ENCODE peak calls at places on chromosomes 13 and 19, in five cellular contexts. One of them, this sample, is unnamed.

GRCh38 chr13:27980280-27980998 is 8.1 kb downstream of the URAD start:
- DNase-seq in AG09319: no peak
- DNase-seq in RWPE1: no peak
- DNase-seq in AG04450: no peak
- DNase-seq in stimulated activated CD4-positive, alpha-beta T cell treated with anti-CD3 and anti-CD28 coated beads, Interleukin-15, amount 100 ng/mL, for 1 hour: no peak
- DNase-seq in this sample: no peak

GRCh38 chr13:42803563-42804212 is 22.3 kb downstream of the FAM216B start:
- DNase-seq in AG09319: peak; percentile 51
- DNase-seq in RWPE1: no peak
- DNase-seq in AG04450: no peak
- DNase-seq in stimulated activated CD4-positive, alpha-beta T cell treated with anti-CD3 and anti-CD28 coated beads, Interleukin-15, amount 100 ng/mL, for 1 hour: no peak
- DNase-seq in this sample: no peak

GRCh38 chr13:73336789-73337188 is 278.0 kb downstream of the KLF5 start:
- DNase-seq in AG09319: no peak
- DNase-seq in RWPE1: peak; percentile 26
- DNase-seq in AG04450: no peak
- DNase-seq in stimulated activated CD4-positive, alpha-beta T cell treated with anti-CD3 and anti-CD28 coated beads, Interleukin-15, amount 100 ng/mL, for 1 hour: no peak
- DNase-seq in this sample: no peak

GRCh38 chr13:26460652-26461051 is 96.8 kb upstream of the WASF3 start:
- DNase-seq in AG09319: no peak
- DNase-seq in RWPE1: no peak
- DNase-seq in AG04450: no peak
- DNase-seq in stimulated activated CD4-positive, alpha-beta T cell treated with anti-CD3 and anti-CD28 coated beads, Interleukin-15, amount 100 ng/mL, for 1 hour: no peak
- DNase-seq in this sample: peak; percentile 26

GRCh38 chr19:46753420-46754155 is 7.3 kb upstream of the STRN4 start:
- DNase-seq in AG09319: no peak
- DNase-seq in RWPE1: no peak
- DNase-seq in AG04450: no peak
- DNase-seq in stimulated activated CD4-positive, alpha-beta T cell treated with anti-CD3 and anti-CD28 coated beads, Interleukin-15, amount 100 ng/mL, for 1 hour: peak; percentile 48
- DNase-seq in this sample: no peak

GRCh38 chr13:97934590-97934989 is 18.9 kb upstream of the IPO5 start:
- DNase-seq in AG09319: no peak
- DNase-seq in RWPE1: no peak
- DNase-seq in AG04450: no peak
- DNase-seq in stimulated activated CD4-positive, alpha-beta T cell treated with anti-CD3 and anti-CD28 coated beads, Interleukin-15, amount 100 ng/mL, for 1 hour: no peak
- DNase-seq in this sample: no peak

GRCh38 chr13:94192576-94192975 is 286.9 kb downstream of the DCT start:
- DNase-seq in AG09319: no peak
- DNase-seq in RWPE1: no peak
- DNase-seq in AG04450: no peak
- DNase-seq in stimulated activated CD4-positive, alpha-beta T cell treated with anti-CD3 and anti-CD28 coated beads, Interleukin-15, amount 100 ng/mL, for 1 hour: no peak
- DNase-seq in this sample: no peak

GRCh38 chr13:94154362-94154761 is 325.1 kb downstream of the DCT start:
- DNase-seq in AG09319: peak; percentile 44
- DNase-seq in RWPE1: peak; percentile 10
- DNase-seq in AG04450: no peak
- DNase-seq in stimulated activated CD4-positive, alpha-beta T cell treated with anti-CD3 and anti-CD28 coated beads, Interleukin-15, amount 100 ng/mL, for 1 hour: no peak
- DNase-seq in this sample: no peak

GRCh38 chr13:110961959-110962358 is 47.1 kb upstream of the ANKRD10 start:
- DNase-seq in AG09319: no peak
- DNase-seq in RWPE1: no peak
- DNase-seq in AG04450: no peak
- DNase-seq in stimulated activated CD4-positive, alpha-beta T cell treated with anti-CD3 and anti-CD28 coated beads, Interleukin-15, amount 100 ng/mL, for 1 hour: no peak
- DNase-seq in this sample: no peak

GRCh38 chr19:17303940-17304267 is 679 bp upstream of the ABHD8 start:
- DNase-seq in AG09319: no peak
- DNase-seq in RWPE1: no peak
- DNase-seq in AG04450: no peak
- DNase-seq in stimulated activated CD4-positive, alpha-beta T cell treated with anti-CD3 and anti-CD28 coated beads, Interleukin-15, amount 100 ng/mL, for 1 hour: no peak
- DNase-seq in this sample: no peak

GRCh38 chr13:111326621-111326965 is 6.2 kb downstream of the TEX29 start:
- DNase-seq in AG09319: no peak
- DNase-seq in RWPE1: no peak
- DNase-seq in AG04450: no peak
- DNase-seq in stimulated activated CD4-positive, alpha-beta T cell treated with anti-CD3 and anti-CD28 coated beads, Interleukin-15, amount 100 ng/mL, for 1 hour: no peak
- DNase-seq in this sample: no peak

GRCh38 chr13:51380269-51380668 is 40.8 kb downstream of the SERPINE3 start:
- DNase-seq in AG09319: no peak
- DNase-seq in RWPE1: peak; percentile 31
- DNase-seq in AG04450: no peak
- DNase-seq in stimulated activated CD4-positive, alpha-beta T cell treated with anti-CD3 and anti-CD28 coated beads, Interleukin-15, amount 100 ng/mL, for 1 hour: no peak
- DNase-seq in this sample: no peak

GRCh38 chr13:73998631-73999030 is 135.6 kb downstream of the KLF12 start:
- DNase-seq in AG09319: no peak
- DNase-seq in RWPE1: no peak
- DNase-seq in AG04450: no peak
- DNase-seq in stimulated activated CD4-positive, alpha-beta T cell treated with anti-CD3 and anti-CD28 coated beads, Interleukin-15, amount 100 ng/mL, for 1 hour: no peak
- DNase-seq in this sample: no peak

GRCh38 chr19:38845374-38846024 is 4.3 kb downstream of the HNRNPL start:
- DNase-seq in AG09319: no peak
- DNase-seq in RWPE1: no peak
- DNase-seq in AG04450: no peak
- DNase-seq in stimulated activated CD4-positive, alpha-beta T cell treated with anti-CD3 and anti-CD28 coated beads, Interleukin-15, amount 100 ng/mL, for 1 hour: no peak
- DNase-seq in this sample: no peak

GRCh38 chr13:113298001-113298945 is 1.2 kb downstream of the LAMP1 start:
- DNase-seq in AG09319: no peak
- DNase-seq in RWPE1: no peak
- DNase-seq in AG04450: no peak
- DNase-seq in stimulated activated CD4-positive, alpha-beta T cell treated with anti-CD3 and anti-CD28 coated beads, Interleukin-15, amount 100 ng/mL, for 1 hour: no peak
- DNase-seq in this sample: no peak

GRCh38 chr19:51726049-51726448 is 2.3 kb upstream of the HAS1 start:
- DNase-seq in AG09319: peak; percentile 40
- DNase-seq in RWPE1: peak; percentile 94
- DNase-seq in AG04450: no peak
- DNase-seq in stimulated activated CD4-positive, alpha-beta T cell treated with anti-CD3 and anti-CD28 coated beads, Interleukin-15, amount 100 ng/mL, for 1 hour: no peak
- DNase-seq in this sample: no peak

GRCh38 chr19:43700368-43701015 is 15.4 kb upstream of the IRGC start:
- DNase-seq in AG09319: peak; percentile 39
- DNase-seq in RWPE1: no peak
- DNase-seq in AG04450: peak; percentile 47
- DNase-seq in stimulated activated CD4-positive, alpha-beta T cell treated with anti-CD3 and anti-CD28 coated beads, Interleukin-15, amount 100 ng/mL, for 1 hour: no peak
- DNase-seq in this sample: no peak

GRCh38 chr19:10116085-10116865 is 3.4 kb downstream of the EIF3G start:
- DNase-seq in AG09319: no peak
- DNase-seq in RWPE1: no peak
- DNase-seq in AG04450: no peak
- DNase-seq in stimulated activated CD4-positive, alpha-beta T cell treated with anti-CD3 and anti-CD28 coated beads, Interleukin-15, amount 100 ng/mL, for 1 hour: no peak
- DNase-seq in this sample: no peak

GRCh38 chr19:54415208-54415900 is at the start of gene TTYH1:
- DNase-seq in AG09319: no peak
- DNase-seq in RWPE1: no peak
- DNase-seq in AG04450: no peak
- DNase-seq in stimulated activated CD4-positive, alpha-beta T cell treated with anti-CD3 and anti-CD28 coated beads, Interleukin-15, amount 100 ng/mL, for 1 hour: peak; percentile 33
- DNase-seq in this sample: no peak

GRCh38 chr13:20696073-20696472 is 7.4 kb upstream of the IL17D start:
- DNase-seq in AG09319: no peak
- DNase-seq in RWPE1: no peak
- DNase-seq in AG04450: no peak
- DNase-seq in stimulated activated CD4-positive, alpha-beta T cell treated with anti-CD3 and anti-CD28 coated beads, Interleukin-15, amount 100 ng/mL, for 1 hour: no peak
- DNase-seq in this sample: no peak

GRCh38 chr13:49098771-49099512 is 121.2 kb upstream of the MLNR start:
- DNase-seq in AG09319: no peak
- DNase-seq in RWPE1: no peak
- DNase-seq in AG04450: no peak
- DNase-seq in stimulated activated CD4-positive, alpha-beta T cell treated with anti-CD3 and anti-CD28 coated beads, Interleukin-15, amount 100 ng/mL, for 1 hour: no peak
- DNase-seq in this sample: no peak

GRCh38 chr13:21638319-21639282 is 32.3 kb upstream of the FGF9 start:
- DNase-seq in AG09319: no peak
- DNase-seq in RWPE1: peak; percentile 60
- DNase-seq in AG04450: no peak
- DNase-seq in stimulated activated CD4-positive, alpha-beta T cell treated with anti-CD3 and anti-CD28 coated beads, Interleukin-15, amount 100 ng/mL, for 1 hour: no peak
- DNase-seq in this sample: no peak

GRCh38 chr19:55486971-55487883 is 1.0 kb upstream of the SSC5D start:
- DNase-seq in AG09319: peak; percentile 94
- DNase-seq in RWPE1: peak; percentile 89
- DNase-seq in AG04450: peak; percentile 92
- DNase-seq in stimulated activated CD4-positive, alpha-beta T cell treated with anti-CD3 and anti-CD28 coated beads, Interleukin-15, amount 100 ng/mL, for 1 hour: no peak
- DNase-seq in this sample: no peak

GRCh38 chr13:26759907-26760834 is at the start of gene GPR12:
- DNase-seq in AG09319: no peak
- DNase-seq in RWPE1: no peak
- DNase-seq in AG04450: no peak
- DNase-seq in stimulated activated CD4-positive, alpha-beta T cell treated with anti-CD3 and anti-CD28 coated beads, Interleukin-15, amount 100 ng/mL, for 1 hour: no peak
- DNase-seq in this sample: no peak

GRCh38 chr19:35006342-35006998 is 6.3 kb downstream of the GRAMD1A start:
- DNase-seq in AG09319: no peak
- DNase-seq in RWPE1: no peak
- DNase-seq in AG04450: no peak
- DNase-seq in stimulated activated CD4-positive, alpha-beta T cell treated with anti-CD3 and anti-CD28 coated beads, Interleukin-15, amount 100 ng/mL, for 1 hour: no peak
- DNase-seq in this sample: no peak

GRCh38 chr13:58495668-58496067 is 864.1 kb downstream of the PCDH17 start:
- DNase-seq in AG09319: no peak
- DNase-seq in RWPE1: no peak
- DNase-seq in AG04450: no peak
- DNase-seq in stimulated activated CD4-positive, alpha-beta T cell treated with anti-CD3 and anti-CD28 coated beads, Interleukin-15, amount 100 ng/mL, for 1 hour: no peak
- DNase-seq in this sample: no peak

GRCh38 chr13:111584101-111584500 is 263.7 kb downstream of the TEX29 start:
- DNase-seq in AG09319: no peak
- DNase-seq in RWPE1: peak; percentile 5
- DNase-seq in AG04450: no peak
- DNase-seq in stimulated activated CD4-positive, alpha-beta T cell treated with anti-CD3 and anti-CD28 coated beads, Interleukin-15, amount 100 ng/mL, for 1 hour: no peak
- DNase-seq in this sample: no peak

GRCh38 chr19:46495789-46496099 is at the start of gene PNMA8B:
- DNase-seq in AG09319: no peak
- DNase-seq in RWPE1: peak; percentile 51
- DNase-seq in AG04450: no peak
- DNase-seq in stimulated activated CD4-positive, alpha-beta T cell treated with anti-CD3 and anti-CD28 coated beads, Interleukin-15, amount 100 ng/mL, for 1 hour: no peak
- DNase-seq in this sample: no peak

GRCh38 chr13:102395174-102395573 is 6.7 kb downstream of the FGF14 start:
- DNase-seq in AG09319: no peak
- DNase-seq in RWPE1: no peak
- DNase-seq in AG04450: no peak
- DNase-seq in stimulated activated CD4-positive, alpha-beta T cell treated with anti-CD3 and anti-CD28 coated beads, Interleukin-15, amount 100 ng/mL, for 1 hour: no peak
- DNase-seq in this sample: no peak

GRCh38 chr13:53138369-53139036 is 109.9 kb downstream of the OLFM4 start:
- DNase-seq in AG09319: peak; percentile 37
- DNase-seq in RWPE1: no peak
- DNase-seq in AG04450: no peak
- DNase-seq in stimulated activated CD4-positive, alpha-beta T cell treated with anti-CD3 and anti-CD28 coated beads, Interleukin-15, amount 100 ng/mL, for 1 hour: no peak
- DNase-seq in this sample: no peak

GRCh38 chr13:107866007-107866665 is 349.2 kb downstream of the LIG4 start:
- DNase-seq in AG09319: no peak
- DNase-seq in RWPE1: no peak
- DNase-seq in AG04450: no peak
- DNase-seq in stimulated activated CD4-positive, alpha-beta T cell treated with anti-CD3 and anti-CD28 coated beads, Interleukin-15, amount 100 ng/mL, for 1 hour: no peak
- DNase-seq in this sample: no peak

GRCh38 chr19:29679598-29680210 is 14.4 kb downstream of the PLEKHF1 start:
- DNase-seq in AG09319: no peak
- DNase-seq in RWPE1: no peak
- DNase-seq in AG04450: no peak
- DNase-seq in stimulated activated CD4-positive, alpha-beta T cell treated with anti-CD3 and anti-CD28 coated beads, Interleukin-15, amount 100 ng/mL, for 1 hour: no peak
- DNase-seq in this sample: no peak

GRCh38 chr19:1001538-1002166 is 1.4 kb downstream of the GRIN3B start:
- DNase-seq in AG09319: no peak
- DNase-seq in RWPE1: peak; percentile 48
- DNase-seq in AG04450: no peak
- DNase-seq in stimulated activated CD4-positive, alpha-beta T cell treated with anti-CD3 and anti-CD28 coated beads, Interleukin-15, amount 100 ng/mL, for 1 hour: peak; percentile 64
- DNase-seq in this sample: no peak

GRCh38 chr13:73060251-73061160 is 1.7 kb downstream of the KLF5 start:
- DNase-seq in AG09319: peak; percentile 50
- DNase-seq in RWPE1: peak; percentile 70
- DNase-seq in AG04450: peak; percentile 50
- DNase-seq in stimulated activated CD4-positive, alpha-beta T cell treated with anti-CD3 and anti-CD28 coated beads, Interleukin-15, amount 100 ng/mL, for 1 hour: no peak
- DNase-seq in this sample: no peak

GRCh38 chr13:74246398-74246975 is 112.3 kb upstream of the KLF12 start:
- DNase-seq in AG09319: no peak
- DNase-seq in RWPE1: no peak
- DNase-seq in AG04450: no peak
- DNase-seq in stimulated activated CD4-positive, alpha-beta T cell treated with anti-CD3 and anti-CD28 coated beads, Interleukin-15, amount 100 ng/mL, for 1 hour: no peak
- DNase-seq in this sample: peak; percentile 70

GRCh38 chr13:79226250-79226649 is 179.8 kb downstream of the RBM26 start:
- DNase-seq in AG09319: no peak
- DNase-seq in RWPE1: no peak
- DNase-seq in AG04450: no peak
- DNase-seq in stimulated activated CD4-positive, alpha-beta T cell treated with anti-CD3 and anti-CD28 coated beads, Interleukin-15, amount 100 ng/mL, for 1 hour: no peak
- DNase-seq in this sample: no peak

GRCh38 chr19:9917322-9917721 is 19.0 kb downstream of the OLFM2 start:
- DNase-seq in AG09319: no peak
- DNase-seq in RWPE1: peak; percentile 70
- DNase-seq in AG04450: no peak
- DNase-seq in stimulated activated CD4-positive, alpha-beta T cell treated with anti-CD3 and anti-CD28 coated beads, Interleukin-15, amount 100 ng/mL, for 1 hour: no peak
- DNase-seq in this sample: no peak